ENCODE peak calls at places on chromosomes 2 and 18, in six cellular contexts. T is neural crest cell, D is endothelial cell, Y is iris pigment epithelial cell, I is transverse colon, O is mesendoderm. A is an unnamed sample.

GRCh38 chr2:85698184-85698879 is 4.2 kb downstream of the GNLY start:
- DNase-seq in T (no peak), D (no peak), Y (no peak), I (no peak), O (no peak), A (no peak)

GRCh38 chr2:226223704-226224103 is 575.9 kb downstream of the IRS1 start:
- DNase-seq in T (no peak), D (no peak), Y (no peak), I (no peak), O (no peak), A (no peak)

GRCh38 chr2:231168460-231169139 is 29.8 kb upstream of the ARMC9 start:
- DNase-seq in T (no peak), D (no peak), Y (no peak), I (no peak), O (no peak), A (no peak)

GRCh38 chr2:47339745-47340541 is 63.0 kb upstream of the MSH2 start:
- DNase-seq in T (no peak), D (no peak), Y (peak), I (peak), O (peak), A (no peak)

GRCh38 chr2:24708537-24709152 is 84.5 kb downstream of the PTRHD1 start:
- DNase-seq in T (no peak), D (no peak), Y (peak), I (no peak), O (no peak), A (peak)

GRCh38 chr2:84771251-84771650 is 109.6 kb downstream of the TRABD2A start:
- DNase-seq in T (no peak), D (no peak), Y (no peak), I (no peak), O (no peak), A (no peak)

GRCh38 chr2:118046628-118047210 is 32.8 kb upstream of the CCDC93 start:
- DNase-seq in T (no peak), D (no peak), Y (peak), I (no peak), O (peak), A (peak)

GRCh38 chr18:59733411-59733810 is 36.2 kb upstream of the CCBE1 start:
- DNase-seq in T (no peak), D (no peak), Y (no peak), I (no peak), O (no peak), A (no peak)

GRCh38 chr2:195560209-195560907 is 96.7 kb upstream of the SLC39A10 start:
- DNase-seq in T (no peak), D (no peak), Y (no peak), I (peak), O (no peak), A (no peak)

GRCh38 chr2:204274991-204275390 is 270.3 kb upstream of the PARD3B start:
- DNase-seq in T (no peak), D (no peak), Y (no peak), I (no peak), O (no peak), A (no peak)

GRCh38 chr18:70289351-70290330 is 796 bp downstream of the SOCS6 start:
- DNase-seq in T (peak), D (peak), Y (peak), I (peak), O (peak), A (peak)

GRCh38 chr18:50877545-50878265 is 1.2 kb upstream of the ME2 start:
- DNase-seq in T (no peak), D (no peak), Y (no peak), I (peak), O (no peak), A (no peak)

GRCh38 chr2:74474899-74475298 is 2.4 kb upstream of the MRPL53 start:
- DNase-seq in T (no peak), D (peak), Y (no peak), I (no peak), O (peak), A (no peak)

GRCh38 chr2:20649586-20650375 is 1.1 kb downstream of the HS1BP3 start:
- DNase-seq in T (no peak), D (no peak), Y (no peak), I (no peak), O (no peak), A (no peak)

A was measured in HCEC 1CT.